ENCODE peak calls at places on chromosomes 1 and 21, in eight cellular contexts. J, M, W, O, I, E, L and V are unnamed samples.

GRCh38 chr1:1461721-1462317 is 9.7 kb upstream of the ATAD3B start:
- DNase-seq in J (no peak), M (no peak), W (no peak), O (no peak), I (peak), E (no peak), L (no peak), V (no peak)

GRCh38 chr1:223266632-223267172 is 97.3 kb downstream of the SUSD4 start:
- DNase-seq in J (no peak), M (no peak), W (no peak), O (no peak), I (no peak), E (no peak), L (no peak), V (no peak)

GRCh38 chr1:207841318-207841717 is 69.6 kb downstream of the CD34 start:
- DNase-seq in J (no peak), M (no peak), W (no peak), O (no peak), I (no peak), E (no peak), L (no peak), V (no peak)

GRCh38 chr1:145885738-145886287 is at the start of gene ANKRD35:
- DNase-seq in J (peak), M (no peak), W (peak), O (peak), I (peak), E (peak), L (peak), V (no peak)

GRCh38 chr1:116763787-116764465 is 9.7 kb downstream of the CD2 start:
- DNase-seq in J (no peak), M (no peak), W (no peak), O (no peak), I (no peak), E (peak), L (no peak), V (no peak)

GRCh38 chr21:34910396-34910795 is 138.7 kb downstream of the RUNX1 start:
- DNase-seq in J (no peak), M (no peak), W (peak), O (peak), I (no peak), E (no peak), L (no peak), V (peak)

GRCh38 chr1:77824083-77824482 is 44.6 kb downstream of the MIGA1 start:
- DNase-seq in J (peak), M (no peak), W (no peak), O (no peak), I (no peak), E (peak), L (peak), V (no peak)

GRCh38 chr1:45205000-45205909 is 1.1 kb downstream of the ZSWIM5 start:
- DNase-seq in J (no peak), M (no peak), W (peak), O (peak), I (peak), E (peak), L (peak), V (no peak)

GRCh38 chr1:86247553-86248279 is 91.1 kb upstream of the COL24A1 start:
- DNase-seq in J (no peak), M (no peak), W (no peak), O (no peak), I (no peak), E (no peak), L (no peak), V (no peak)

GRCh38 chr1:188715566-188715965 is 1762.1 kb downstream of the BRINP3 start:
- DNase-seq in J (peak), M (no peak), W (no peak), O (no peak), I (no peak), E (peak), L (no peak), V (no peak)

GRCh38 chr1:174968750-174969244 is 30.9 kb upstream of the CACYBP start:
- DNase-seq in J (peak), M (no peak), W (no peak), O (no peak), I (no peak), E (no peak), L (peak), V (no peak)

GRCh38 chr21:34574581-34574980 is 40.3 kb downstream of the RCAN1 start:
- DNase-seq in J (no peak), M (no peak), W (no peak), O (no peak), I (no peak), E (no peak), L (no peak), V (no peak)

GRCh38 chr1:89557954-89558353 is 33.3 kb downstream of the LRRC8B start:
- DNase-seq in J (no peak), M (no peak), W (no peak), O (no peak), I (no peak), E (no peak), L (no peak), V (no peak)

GRCh38 chr1:54413732-54414131 is 7.5 kb upstream of the SSBP3 start:
- DNase-seq in J (no peak), M (no peak), W (no peak), O (no peak), I (no peak), E (no peak), L (no peak), V (no peak)

GRCh38 chr1:43466403-43466802 is 12.7 kb upstream of the HYI start:
- DNase-seq in J (no peak), M (no peak), W (no peak), O (no peak), I (no peak), E (no peak), L (no peak), V (no peak)

GRCh38 chr1:235883261-235883927 is 16.7 kb upstream of the LYST start:
- DNase-seq in J (peak), M (peak), W (peak), O (peak), I (peak), E (peak), L (peak), V (peak)

GRCh38 chr1:6171546-6172124 is 8.5 kb downstream of the CHD5 start:
- DNase-seq in J (no peak), M (no peak), W (no peak), O (no peak), I (no peak), E (peak), L (no peak), V (no peak)

GRCh38 chr1:17600313-17600712 is 60.8 kb downstream of the ARHGEF10L start:
- DNase-seq in J (no peak), M (no peak), W (no peak), O (no peak), I (no peak), E (no peak), L (no peak), V (no peak)

GRCh38 chr1:39214998-39215873 is 10.7 kb downstream of the MACF1 start:
- DNase-seq in J (no peak), M (no peak), W (peak), O (peak), I (no peak), E (no peak), L (no peak), V (no peak)